ENCODE peak calls at places on chromosomes 11 and 22, in eight cellular contexts. H is heart left ventricle, S is endothelial cell of umbilical vein, N is vagina, E is K562, R is adrenal gland, X is Peyer's patch, L is stomach. T is an unnamed sample. For H3K9me3 and H3K4me1, the result is how much of the 10 kb centered on the place peaks cover.

GRCh38 chr11:72864692-72865655 is 50.8 kb downstream of the ATG16L2 start:
- DNase-seq in H (no peak), S (peak), N (no peak), E (no peak), R (no peak), X (no peak), L (no peak), T (no peak)

GRCh38 chr11:4644233-4644632 is 451 bp downstream of the OR51E1 start:
- DNase-seq in H (no peak), S (no peak), N (no peak), E (no peak), R (no peak), X (no peak), L (no peak), T (no peak)

GRCh38 chr11:45209480-45209879 is 63.0 kb downstream of the PRDM11 start:
- DNase-seq in H (no peak), S (no peak), N (no peak), E (no peak), R (no peak), X (no peak), L (no peak), T (no peak)

GRCh38 chr22:44395116-44396005 is 82.6 kb upstream of the SHISAL1 start:
- DNase-seq in H (peak), S (no peak), N (peak), E (no peak), R (peak), X (peak), L (peak), T (no peak)

GRCh38 chr22:27084130-27084529 is 426.7 kb downstream of the MIAT start:
- DNase-seq in H (no peak), S (no peak), N (no peak), E (no peak), R (no peak), X (no peak), L (no peak), T (no peak)

GRCh38 chr11:380095-380480 is 10.8 kb downstream of the B4GALNT4 start:
- DNase-seq in H (peak), S (no peak), N (no peak), E (no peak), R (no peak), X (no peak), L (no peak), T (no peak)

GRCh38 chr11:6667733-6668374 is 12.2 kb upstream of the DCHS1 start:
- DNase-seq in H (no peak), S (peak), N (no peak), E (peak), R (no peak), X (no peak), L (no peak), T (no peak)

GRCh38 chr22:45510376-45511232 is 7.9 kb downstream of the FBLN1 start:
- DNase-seq in H (peak), S (no peak), N (no peak), E (no peak), R (no peak), X (peak), L (no peak), T (no peak)

GRCh38 chr22:29267858-29268510 is at the start of the genes EWSR1 and RHBDD3:
- DNase-seq in H (peak), S (peak), N (no peak), E (peak), R (peak), X (peak), L (peak), T (peak)

GRCh38 chr22:20214853-20215252 is 53.3 kb downstream of the RTN4R start:
- DNase-seq in H (no peak), S (no peak), N (no peak), E (no peak), R (no peak), X (no peak), L (no peak), T (no peak)

GRCh38 chr22:47207387-47207786 is 444.9 kb downstream of the TBC1D22A start:
- DNase-seq in H (no peak), S (no peak), N (peak), E (no peak), R (peak), X (no peak), L (peak), T (no peak)

GRCh38 chr22:47205562-47205961 is 443.1 kb downstream of the TBC1D22A start:
- DNase-seq in H (peak), S (no peak), N (peak), E (no peak), R (peak), X (no peak), L (peak), T (no peak)

GRCh38 chr22:47206819-47207218 is 444.4 kb downstream of the TBC1D22A start:
- DNase-seq in H (no peak), S (no peak), N (no peak), E (no peak), R (peak), X (peak), L (peak), T (no peak)

GRCh38 chr22:47205081-47205491 is 442.6 kb downstream of the TBC1D22A start:
- DNase-seq in H (no peak), S (no peak), N (peak), E (no peak), R (peak), X (no peak), L (peak), T (no peak)

GRCh38 chr22:47206185-47206584 is 443.7 kb downstream of the TBC1D22A start:
- DNase-seq in H (peak), S (no peak), N (no peak), E (no peak), R (peak), X (no peak), L (no peak), T (no peak)
- H3K9me3 ChIP-seq in H (under half), S (under half), N (under half), E (under half), R (under half), X (under half), L (under half), T (under half)

GRCh38 chr22:35835267-35835997 is 117.8 kb downstream of the APOL5 start:
- DNase-seq in H (no peak), S (peak), N (no peak), E (no peak), R (no peak), X (no peak), L (no peak), T (no peak)

GRCh38 chr22:35837328-35837727 is 119.7 kb downstream of the APOL5 start:
- DNase-seq in H (no peak), S (peak), N (no peak), E (no peak), R (no peak), X (no peak), L (no peak), T (no peak)

GRCh38 chr22:35835998-35836691 is 118.5 kb downstream of the APOL5 start:
- DNase-seq in H (peak), S (peak), N (no peak), E (no peak), R (peak), X (no peak), L (peak), T (peak)

GRCh38 chr22:35830305-35830704 is 112.6 kb downstream of the APOL5 start:
- DNase-seq in H (no peak), S (no peak), N (no peak), E (no peak), R (no peak), X (no peak), L (no peak), T (no peak)

GRCh38 chr22:35834080-35834479 is 116.4 kb downstream of the APOL5 start:
- DNase-seq in H (no peak), S (peak), N (no peak), E (no peak), R (no peak), X (no peak), L (no peak), T (no peak)
- H3K4me1 ChIP-seq in H (under half), S (under half), N (half or more), E (under half), R (under half), X (under half), L (half or more), T (under half)

GRCh38 chr11:125902315-125902926 is 585 bp downstream of the PUS3 start:
- DNase-seq in H (no peak), S (no peak), N (no peak), E (peak), R (no peak), X (no peak), L (no peak), T (no peak)

GRCh38 chr11:125904678-125905077 is 370 bp downstream of the DDX25 start:
- DNase-seq in H (no peak), S (no peak), N (no peak), E (no peak), R (no peak), X (no peak), L (no peak), T (no peak)

GRCh38 chr11:125903753-125904659 is at the start of gene DDX25:
- DNase-seq in H (no peak), S (no peak), N (no peak), E (no peak), R (peak), X (no peak), L (no peak), T (no peak)

GRCh38 chr11:125902927-125903752 is at the start of gene PUS3:
- DNase-seq in H (peak), S (peak), N (no peak), E (peak), R (peak), X (peak), L (peak), T (peak)

GRCh38 chr11:125901872-125902271 is 1.1 kb downstream of the PUS3 start:
- DNase-seq in H (no peak), S (no peak), N (no peak), E (no peak), R (no peak), X (no peak), L (no peak), T (no peak)
- TF ChIP-seq POLR2A in H (no peak), S (no peak), N (no peak), E (no peak), R (no peak), X (no peak), L (no peak), T (no peak)

GRCh38 chr11:71078482-71078881 is 173.9 kb downstream of the SHANK2 start:
- DNase-seq in H (no peak), S (no peak), N (no peak), E (peak), R (no peak), X (no peak), L (no peak), T (no peak)

GRCh38 chr11:71076525-71077304 is 175.7 kb downstream of the SHANK2 start:
- DNase-seq in H (no peak), S (no peak), N (no peak), E (no peak), R (no peak), X (no peak), L (no peak), T (no peak)

GRCh38 chr11:71076021-71076420 is 176.4 kb downstream of the SHANK2 start:
- DNase-seq in H (no peak), S (no peak), N (no peak), E (no peak), R (no peak), X (no peak), L (no peak), T (no peak)

GRCh38 chr11:71071736-71072509 is 180.5 kb downstream of the SHANK2 start:
- DNase-seq in H (no peak), S (no peak), N (no peak), E (no peak), R (no peak), X (no peak), L (no peak), T (no peak)

DNA sequence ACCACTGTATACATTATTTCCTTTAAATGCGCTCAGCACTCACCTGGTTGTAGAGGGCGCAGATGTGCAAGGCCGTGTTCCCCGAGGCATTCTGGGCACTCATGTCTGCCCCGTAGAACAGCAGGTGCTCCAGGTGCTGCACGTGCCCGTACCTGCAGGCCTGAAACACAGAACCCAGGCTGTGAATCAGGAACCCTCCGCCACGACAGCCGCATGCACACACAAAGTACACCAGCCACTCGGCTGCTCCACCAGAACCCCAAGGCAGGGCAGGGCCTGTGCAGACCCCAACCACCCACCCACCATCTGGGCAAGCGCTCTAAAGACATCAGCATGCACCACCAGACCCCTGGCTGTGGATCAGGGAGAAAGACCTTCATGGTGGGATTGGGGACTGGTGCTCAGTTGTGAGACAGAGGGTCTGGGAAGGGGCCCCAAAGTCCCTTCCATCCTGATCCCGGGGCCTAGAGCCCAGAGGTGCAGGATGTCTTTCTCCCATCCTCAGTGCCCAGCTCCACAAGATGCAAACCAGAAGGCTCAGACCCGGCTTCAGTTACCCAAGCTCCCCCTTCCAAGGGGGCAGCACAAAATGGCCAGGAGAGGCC is 177.2 kb downstream of the SHANK2 start:
- DNase-seq in H (no peak), S (no peak), N (no peak), E (no peak), R (no peak), X (no peak), L (no peak), T (no peak)
- H3K9me3 ChIP-seq in H (under half), S (under half), N (under half), E (under half), R (under half), X (under half), L (under half), T (under half)

DNA sequence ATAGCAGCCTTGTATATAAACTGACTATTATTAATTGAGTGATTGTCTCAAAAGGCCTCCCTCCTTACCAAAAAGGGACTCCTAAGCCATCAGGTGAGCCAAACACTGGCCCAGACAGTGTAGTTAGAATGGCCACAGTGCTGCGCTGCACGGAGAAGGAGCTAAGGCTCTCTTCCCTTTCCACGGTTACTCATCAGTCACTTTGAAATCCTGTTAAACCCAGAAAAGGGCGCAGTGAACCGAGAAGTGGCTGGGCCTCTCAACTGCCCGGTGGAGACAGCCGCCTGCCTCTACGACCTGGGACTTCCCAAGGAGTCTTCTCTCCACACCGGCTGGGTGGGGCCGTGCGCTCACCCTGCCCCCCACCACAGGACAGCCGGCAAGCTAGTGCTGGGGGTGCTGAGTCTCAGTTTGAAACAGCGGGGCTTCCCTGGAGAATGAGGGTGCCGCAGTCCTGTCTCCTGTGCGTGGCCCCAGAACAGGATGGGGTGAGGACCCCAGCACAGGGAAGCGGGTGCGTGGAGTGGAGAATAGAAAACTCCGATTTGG is 1.3 kb downstream of the MYH9 start:
- DNase-seq in H (peak), S (peak), N (no peak), E (no peak), R (peak), X (peak), L (no peak), T (peak)
- H3K4me1 ChIP-seq in H (under half), S (under half), N (half or more), E (under half), R (under half), X (under half), L (half or more), T (under half)

DNA sequence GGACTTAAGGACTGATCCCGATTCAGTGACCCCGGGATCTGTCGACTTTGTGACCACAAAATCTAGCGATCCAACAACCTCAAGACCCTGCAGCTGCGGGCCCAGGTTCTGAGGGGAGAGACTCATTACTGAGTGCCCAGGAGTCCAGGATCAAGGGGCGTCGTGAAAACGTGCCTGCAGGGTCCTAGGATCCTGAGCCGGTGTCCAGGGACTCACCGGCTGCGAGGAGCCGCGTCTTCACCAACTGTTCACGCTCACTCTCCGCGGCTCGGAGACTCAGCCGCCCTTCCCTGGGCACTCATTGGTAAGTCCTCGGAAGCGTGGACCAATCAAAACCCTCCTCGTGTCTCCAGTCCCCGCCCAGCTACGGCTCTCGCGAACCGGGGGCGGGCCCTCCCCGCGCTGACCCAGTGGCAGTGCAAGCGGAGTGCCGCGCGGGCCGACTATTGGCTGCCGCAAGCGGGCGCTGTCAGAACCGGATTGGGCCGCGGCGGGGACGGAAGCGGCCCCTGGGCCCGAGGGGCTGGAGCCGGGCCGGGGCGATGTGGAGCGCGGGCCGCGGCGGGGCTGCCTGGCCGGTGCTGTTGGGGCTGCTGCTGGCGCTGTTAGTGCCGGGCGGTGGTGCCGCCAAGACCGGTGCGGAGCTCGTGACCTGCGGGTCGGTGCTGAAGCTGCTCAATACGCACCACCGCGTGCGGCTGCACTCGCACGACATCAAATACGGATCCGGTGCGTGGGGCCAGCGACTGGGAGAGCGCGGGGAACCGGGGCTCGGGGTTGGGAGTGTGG is at the start of gene SDF2L1:
- DNase-seq in H (peak), S (peak), N (no peak), E (peak), R (peak), X (peak), L (peak), T (peak)
- TF ChIP-seq POLR2A in H (peak), S (peak), N (no peak), E (no peak), R (peak), X (peak), L (no peak), T (peak)

DNA sequence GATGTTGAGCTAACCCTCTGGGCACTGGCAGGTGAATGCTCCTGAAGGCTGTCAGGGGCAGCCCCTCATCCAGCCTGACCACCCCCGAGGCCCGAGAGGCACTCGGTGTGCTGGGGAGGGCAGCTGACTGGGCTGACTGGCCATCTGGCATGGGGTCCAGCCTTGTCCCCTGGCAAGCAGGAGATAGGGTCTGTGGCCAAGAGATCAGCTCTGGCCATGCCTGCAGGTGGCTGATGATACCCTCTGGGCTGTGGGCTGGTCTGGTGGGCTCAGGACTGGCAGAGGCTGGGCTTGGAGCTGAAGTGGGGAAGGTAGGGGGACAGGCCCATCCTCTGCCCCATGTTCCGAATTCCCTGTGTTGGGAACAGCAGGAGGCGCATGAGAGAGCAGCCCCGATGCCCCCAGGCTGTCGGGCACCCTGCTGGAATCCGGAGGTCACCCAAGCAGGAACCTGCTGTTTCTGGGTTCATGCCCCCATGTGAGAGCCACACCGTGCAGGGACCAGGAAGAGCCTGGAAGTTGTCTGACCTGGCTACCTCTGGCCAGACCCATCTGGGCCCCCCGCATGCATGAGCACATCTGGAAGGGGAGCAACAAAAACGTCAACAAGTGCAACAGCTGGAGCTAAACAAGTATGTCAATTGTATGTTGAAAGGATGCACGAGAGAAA is 527.0 kb downstream of the TBC1D22A start:
- DNase-seq in H (no peak), S (no peak), N (no peak), E (no peak), R (no peak), X (peak), L (no peak), T (no peak)
- H3K9me3 ChIP-seq in H (under half), S (under half), N (under half), E (under half), R (under half), X (under half), L (under half), T (under half)

GRCh38 chr22:38249301-38249700 is 23.5 kb downstream of the TMEM184B start:
- DNase-seq in H (no peak), S (no peak), N (no peak), E (no peak), R (no peak), X (no peak), L (no peak), T (no peak)
- H3K4me1 ChIP-seq in H (under half), S (under half), N (under half), E (under half), R (under half), X (under half), L (half or more), T (under half)

T was measured in prostate gland.